ENCODE peak calls at places on chromosomes 12 and 14, in eight cellular contexts. L, A, B, K, N, G, D and V are unnamed samples.

GRCh38 chr12:82525616-82526015 is 161.1 kb upstream of the TMTC2 start:
- DNase-seq in L (no peak), A (no peak), B (no peak), K (no peak), N (no peak), G (no peak), D (no peak), V (no peak)

GRCh38 chr12:4307593-4308333 is 13.2 kb upstream of the TIGAR start:
- DNase-seq in L (no peak), A (peak), B (peak), K (peak), N (peak), G (peak), D (peak), V (no peak)

GRCh38 chr12:52221912-52222457 is 11.1 kb upstream of the KRT7 start:
- DNase-seq in L (no peak), A (peak), B (no peak), K (no peak), N (peak), G (peak), D (no peak), V (peak)

GRCh38 chr14:102916347-102917055 is 6.0 kb upstream of the AMN start:
- DNase-seq in L (no peak), A (no peak), B (peak), K (no peak), N (no peak), G (no peak), D (no peak), V (no peak)

GRCh38 chr12:52496054-52496453 is 3.0 kb upstream of the KRT6A start:
- DNase-seq in L (no peak), A (no peak), B (no peak), K (peak), N (no peak), G (no peak), D (no peak), V (no peak)

GRCh38 chr12:95574799-95575452 is 23.6 kb upstream of the USP44 start:
- DNase-seq in L (no peak), A (no peak), B (no peak), K (peak), N (no peak), G (peak), D (no peak), V (no peak)

GRCh38 chr12:14948672-14949071 is 10.3 kb upstream of the ERP27 start:
- DNase-seq in L (peak), A (no peak), B (no peak), K (peak), N (no peak), G (peak), D (peak), V (peak)

GRCh38 chr14:50830932-50831703 is at the start of gene NIN:
- DNase-seq in L (peak), A (peak), B (peak), K (peak), N (peak), G (peak), D (no peak), V (peak)

GRCh38 chr14:92613008-92613658 is 99.6 kb downstream of the RIN3 start:
- DNase-seq in L (peak), A (peak), B (peak), K (no peak), N (no peak), G (no peak), D (no peak), V (peak)

GRCh38 chr14:22410497-22410896 is 178.5 kb downstream of the DAD1 start:
- DNase-seq in L (no peak), A (no peak), B (no peak), K (no peak), N (no peak), G (no peak), D (no peak), V (no peak)

GRCh38 chr12:122730215-122731014 is at the start of gene HCAR1:
- DNase-seq in L (no peak), A (no peak), B (no peak), K (peak), N (peak), G (peak), D (no peak), V (no peak)

GRCh38 chr14:30518867-30519266 is 40.1 kb upstream of the G2E3 start:
- DNase-seq in L (no peak), A (no peak), B (no peak), K (no peak), N (no peak), G (no peak), D (no peak), V (no peak)

GRCh38 chr12:32135967-32136366 is 29.3 kb downstream of the BICD1 start:
- DNase-seq in L (no peak), A (no peak), B (no peak), K (no peak), N (no peak), G (no peak), D (no peak), V (no peak)

GRCh38 chr12:54773593-54773992 is 80.7 kb upstream of the MUCL1 start:
- DNase-seq in L (no peak), A (no peak), B (no peak), K (no peak), N (no peak), G (no peak), D (no peak), V (no peak)

GRCh38 chr12:74890237-74890599 is 319.4 kb downstream of the KCNC2 start:
- DNase-seq in L (no peak), A (no peak), B (no peak), K (peak), N (no peak), G (peak), D (peak), V (no peak)

GRCh38 chr14:74526854-74527585 is 33.5 kb downstream of the ISCA2 start:
- DNase-seq in L (no peak), A (no peak), B (no peak), K (peak), N (no peak), G (no peak), D (no peak), V (no peak)

GRCh38 chr14:66993512-66993911 is 195.7 kb upstream of the GARIN2 start:
- DNase-seq in L (no peak), A (no peak), B (no peak), K (no peak), N (no peak), G (no peak), D (no peak), V (no peak)

GRCh38 chr12:124391340-124392261 is 96.7 kb downstream of the RFLNA start:
- DNase-seq in L (no peak), A (peak), B (peak), K (no peak), N (peak), G (peak), D (no peak), V (peak)

GRCh38 chr14:25622752-25623151 is 572.8 kb upstream of the STXBP6 start:
- DNase-seq in L (no peak), A (no peak), B (no peak), K (no peak), N (no peak), G (no peak), D (no peak), V (no peak)

GRCh38 chr12:76706099-76706498 is 57.8 kb upstream of the ZDHHC17 start:
- DNase-seq in L (no peak), A (no peak), B (no peak), K (peak), N (no peak), G (no peak), D (no peak), V (no peak)

GRCh38 chr14:53355581-53356112 is 202.5 kb upstream of the DDHD1 start:
- DNase-seq in L (no peak), A (no peak), B (no peak), K (peak), N (no peak), G (peak), D (no peak), V (no peak)

GRCh38 chr14:73231874-73232851 is 5.1 kb upstream of the PAPLN start:
- DNase-seq in L (no peak), A (no peak), B (peak), K (no peak), N (no peak), G (no peak), D (no peak), V (no peak)

GRCh38 chr14:75993567-75994041 is 8.0 kb downstream of the IFT43 start:
- DNase-seq in L (no peak), A (no peak), B (no peak), K (no peak), N (no peak), G (no peak), D (no peak), V (no peak)

GRCh38 chr14:83287300-83287699 is 1753.6 kb upstream of the SEL1L start:
- DNase-seq in L (no peak), A (no peak), B (no peak), K (no peak), N (no peak), G (no peak), D (no peak), V (no peak)

GRCh38 chr12:11085419-11085818 is 6.7 kb downstream of the TAS2R43 start:
- DNase-seq in L (no peak), A (no peak), B (no peak), K (peak), N (no peak), G (no peak), D (no peak), V (peak)

GRCh38 chr12:6953417-6954315 is 2.5 kb downstream of the PTPN6 start:
- DNase-seq in L (peak), A (no peak), B (peak), K (peak), N (no peak), G (no peak), D (no peak), V (peak)

GRCh38 chr12:123119808-123120207 is 31.1 kb downstream of the PITPNM2 start:
- DNase-seq in L (no peak), A (no peak), B (no peak), K (no peak), N (no peak), G (no peak), D (no peak), V (peak)

GRCh38 chr12:7108042-7108927 is 729 bp downstream of the C1RL start:
- DNase-seq in L (peak), A (peak), B (peak), K (peak), N (peak), G (peak), D (no peak), V (peak)

GRCh38 chr12:19783547-19784444 is 344.5 kb downstream of the AEBP2 start:
- DNase-seq in L (no peak), A (peak), B (no peak), K (no peak), N (no peak), G (no peak), D (no peak), V (no peak)

GRCh38 chr12:6667559-6668210 is 4.8 kb upstream of the ING4 start:
- DNase-seq in L (no peak), A (no peak), B (no peak), K (no peak), N (no peak), G (no peak), D (no peak), V (no peak)

GRCh38 chr14:34539407-34540180 is at the start of gene EAPP:
- DNase-seq in L (peak), A (peak), B (peak), K (peak), N (peak), G (peak), D (peak), V (peak)
- H3K4me3 ChIP-seq in L (peak), A (peak), B (peak), K (peak), N (peak), G (peak), D (peak), V (peak)

GRCh38 chr12:109654357-109654756 is 59.3 kb upstream of the FAM222A start:
- DNase-seq in L (no peak), A (no peak), B (no peak), K (no peak), N (no peak), G (no peak), D (no peak), V (no peak)
- H3K4me3 ChIP-seq in L (no peak), A (no peak), B (no peak), K (no peak), N (no peak), G (no peak), D (no peak), V (no peak)

GRCh38 chr12:50353869-50354593 is 42.4 kb downstream of the FAM186A start:
- DNase-seq in L (no peak), A (no peak), B (no peak), K (peak), N (no peak), G (no peak), D (no peak), V (no peak)
- H3K4me3 ChIP-seq in L (peak), A (no peak), B (no peak), K (no peak), N (no peak), G (no peak), D (no peak), V (no peak)

GRCh38 chr12:118193477-118193876 is 57.6 kb downstream of the PEBP1 start:
- DNase-seq in L (no peak), A (no peak), B (no peak), K (no peak), N (no peak), G (no peak), D (no peak), V (no peak)

GRCh38 chr12:118187746-118188390 is 51.9 kb downstream of the PEBP1 start:
- DNase-seq in L (no peak), A (no peak), B (no peak), K (peak), N (no peak), G (no peak), D (no peak), V (no peak)

GRCh38 chr12:118188690-118189371 is 52.9 kb downstream of the PEBP1 start:
- DNase-seq in L (no peak), A (peak), B (no peak), K (peak), N (no peak), G (peak), D (peak), V (no peak)

GRCh38 chr12:118189761-118190181 is 53.8 kb downstream of the PEBP1 start:
- DNase-seq in L (no peak), A (peak), B (no peak), K (peak), N (no peak), G (peak), D (peak), V (no peak)

DNA sequence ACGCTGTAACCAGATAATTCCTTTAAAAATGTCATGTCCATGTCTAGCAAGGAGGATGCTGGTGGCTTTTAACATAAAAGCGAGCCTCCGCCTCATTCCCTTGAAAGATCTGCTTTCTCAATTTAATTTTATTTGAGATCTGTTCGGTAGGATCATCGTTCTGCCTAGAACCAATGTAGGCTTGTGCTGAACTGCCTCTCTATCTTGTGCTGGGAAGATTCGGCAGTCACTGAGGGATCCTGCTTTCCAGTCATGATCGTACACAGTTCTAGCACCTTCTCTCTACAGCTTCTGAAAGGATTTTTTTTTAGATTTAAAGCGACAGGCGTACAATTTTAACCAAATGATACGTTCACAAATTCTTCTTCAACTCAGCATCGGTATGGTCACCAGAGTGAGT is 54.3 kb downstream of the PEBP1 start:
- DNase-seq in L (no peak), A (no peak), B (no peak), K (peak), N (no peak), G (peak), D (no peak), V (no peak)
- H3K4me3 ChIP-seq in L (no peak), A (no peak), B (peak), K (peak), N (peak), G (peak), D (peak), V (no peak)

GRCh38 chr12:22544038-22544979 is at the start of gene C2CD5:
- DNase-seq in L (peak), A (peak), B (peak), K (peak), N (peak), G (peak), D (peak), V (peak)

GRCh38 chr12:22541496-22541895 is 2.8 kb downstream of the C2CD5 start:
- DNase-seq in L (no peak), A (no peak), B (no peak), K (peak), N (no peak), G (no peak), D (no peak), V (no peak)

GRCh38 chr12:22539055-22539454 is 5.3 kb downstream of the C2CD5 start:
- DNase-seq in L (no peak), A (no peak), B (no peak), K (no peak), N (no peak), G (no peak), D (no peak), V (no peak)

GRCh38 chr12:22538336-22538735 is 6.0 kb downstream of the C2CD5 start:
- DNase-seq in L (no peak), A (no peak), B (no peak), K (no peak), N (no peak), G (no peak), D (no peak), V (no peak)

GRCh38 chr12:22543246-22544037 is 900 bp downstream of the C2CD5 start:
- DNase-seq in L (peak), A (peak), B (peak), K (peak), N (peak), G (no peak), D (no peak), V (peak)
- H3K4me3 ChIP-seq in L (peak), A (peak), B (peak), K (peak), N (peak), G (peak), D (peak), V (peak)

GRCh38 chr12:57240926-57241555 is 9.9 kb downstream of the STAC3 start:
- DNase-seq in L (no peak), A (no peak), B (no peak), K (no peak), N (no peak), G (no peak), D (no peak), V (no peak)
- H3K4me3 ChIP-seq in L (peak), A (no peak), B (peak), K (peak), N (peak), G (peak), D (peak), V (peak)

DNA sequence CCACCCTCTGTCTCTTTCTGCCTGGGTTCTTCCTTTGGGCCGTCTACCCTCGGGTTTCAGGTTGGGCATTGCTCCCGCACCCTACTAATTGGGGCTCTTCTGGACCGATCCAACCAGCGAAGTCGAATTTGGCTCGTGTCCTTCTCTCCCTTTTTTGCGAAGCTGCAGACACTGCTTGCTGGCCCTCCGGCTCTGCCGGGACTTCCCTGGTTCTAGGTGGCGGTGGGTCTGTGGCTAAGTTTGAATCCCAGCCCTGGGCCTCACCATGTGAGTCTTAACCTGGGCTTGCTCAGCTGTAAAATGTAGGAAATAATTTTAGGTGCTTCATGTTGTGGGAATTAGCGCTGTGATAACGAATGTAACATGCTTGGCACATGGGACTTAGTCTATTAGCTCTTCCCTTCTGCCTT is 418 bp upstream of the CISTR start:
- DNase-seq in L (no peak), A (no peak), B (no peak), K (no peak), N (no peak), G (no peak), D (no peak), V (no peak)
- H3K4me3 ChIP-seq in L (peak), A (no peak), B (peak), K (no peak), N (no peak), G (no peak), D (no peak), V (peak)